ENCODE peak calls at places on chromosome 9, in ten cellular contexts. M, I, F, S, P, J, H, K, A and V are unnamed samples.
A peak's percentile ranks its signal among the peaks of the same experiment; 100 is the strongest.

GRCh38 chr9:107039546-107039945 is 176.6 kb downstream of the ZNF462 start:
- DNase-seq in M (no peak), I (no peak), F (no peak), S (no peak), P (no peak), J (peak; percentile 96), H (no peak), K (no peak), A (no peak), V (peak; percentile 78)

GRCh38 chr9:13143281-13143680 is 136.2 kb downstream of the MPDZ start:
- DNase-seq in M (no peak), I (peak; percentile 60), F (no peak), S (no peak), P (no peak), J (no peak), H (no peak), K (no peak), A (no peak), V (no peak)

GRCh38 chr9:29668732-29669131 is 2095.5 kb upstream of the C9orf72 start:
- DNase-seq in M (no peak), I (no peak), F (no peak), S (no peak), P (no peak), J (no peak), H (no peak), K (no peak), A (no peak), V (peak; percentile 40)

GRCh38 chr9:114375386-114375785 is 12.4 kb downstream of the AKNA start:
- DNase-seq in M (no peak), I (no peak), F (no peak), S (no peak), P (no peak), J (no peak), H (no peak), K (no peak), A (no peak), V (no peak)

GRCh38 chr9:7234144-7234543 is 476.4 kb downstream of the KDM4C start:
- DNase-seq in M (no peak), I (peak; percentile 68), F (no peak), S (no peak), P (no peak), J (peak; percentile 12), H (peak; percentile 21), K (no peak), A (no peak), V (peak; percentile 19)

GRCh38 chr9:83066771-83067170 is 3.8 kb upstream of the RASEF start:
- DNase-seq in M (no peak), I (no peak), F (no peak), S (no peak), P (no peak), J (peak; percentile 98), H (no peak), K (no peak), A (no peak), V (peak; percentile 56)

GRCh38 chr9:81694541-81694940 is 5.2 kb upstream of the TLE1 start:
- DNase-seq in M (no peak), I (no peak), F (no peak), S (peak; percentile 61), P (no peak), J (no peak), H (no peak), K (no peak), A (no peak), V (no peak)

GRCh38 chr9:131382850-131383729 is 10.8 kb upstream of the PRRC2B start:
- DNase-seq in M (no peak), I (peak; percentile 93), F (peak; percentile 77), S (no peak), P (no peak), J (peak; percentile 89), H (peak; percentile 93), K (no peak), A (peak; percentile 49), V (peak; percentile 58)

GRCh38 chr9:28073278-28073677 is 500.0 kb upstream of the C9orf72 start:
- DNase-seq in M (no peak), I (peak; percentile 75), F (peak; percentile 3), S (no peak), P (no peak), J (peak; percentile 16), H (peak; percentile 76), K (no peak), A (no peak), V (peak; percentile 38)
- H3K4me1 ChIP-seq in M (no peaks in the 10 kb centered on the region), I (no peaks in the 10 kb centered on the region), F (no peaks in the 10 kb centered on the region), S (no peaks in the 10 kb centered on the region), P (no peaks in the 10 kb centered on the region), J (no peaks in the 10 kb centered on the region), H (no peaks in the 10 kb centered on the region), K (no peaks in the 10 kb centered on the region), A (no peaks in the 10 kb centered on the region), V (no peaks in the 10 kb centered on the region)

GRCh38 chr9:70589571-70590263 is 175.3 kb upstream of the KLF9 start:
- DNase-seq in M (no peak), I (no peak), F (no peak), S (no peak), P (peak; percentile 85), J (peak; percentile 97), H (no peak), K (peak; percentile 61), A (peak; percentile 51), V (peak; percentile 30)

GRCh38 chr9:70587143-70587710 is 172.8 kb upstream of the KLF9 start:
- DNase-seq in M (no peak), I (no peak), F (no peak), S (no peak), P (no peak), J (peak; percentile 93), H (no peak), K (no peak), A (no peak), V (peak; percentile 45)

GRCh38 chr9:70590264-70590646 is 175.8 kb upstream of the KLF9 start:
- DNase-seq in M (no peak), I (no peak), F (no peak), S (no peak), P (no peak), J (peak; percentile 52), H (no peak), K (no peak), A (no peak), V (no peak)

GRCh38 chr9:70588999-70589398 is 174.5 kb upstream of the KLF9 start:
- DNase-seq in M (no peak), I (no peak), F (no peak), S (no peak), P (no peak), J (no peak), H (no peak), K (no peak), A (no peak), V (no peak)

GRCh38 chr9:70588381-70588780 is 173.9 kb upstream of the KLF9 start:
- DNase-seq in M (no peak), I (no peak), F (no peak), S (no peak), P (no peak), J (peak; percentile 87), H (no peak), K (no peak), A (no peak), V (no peak)
- H3K4me1 ChIP-seq in M (no peaks in the 10 kb centered on the region), I (no peaks in the 10 kb centered on the region), F (no peaks in the 10 kb centered on the region), S (peaks cover 51% of the 10 kb centered on the region), P (peaks cover 70% of the 10 kb centered on the region), J (peaks cover 21% of the 10 kb centered on the region), H (peaks cover 12% of the 10 kb centered on the region), K (peaks cover 14% of the 10 kb centered on the region), A (peaks cover 30% of the 10 kb centered on the region), V (peaks cover 18% of the 10 kb centered on the region)

GRCh38 chr9:121196389-121196788 is 5.3 kb downstream of the RAB14 start:
- DNase-seq in M (no peak), I (no peak), F (no peak), S (no peak), P (no peak), J (no peak), H (no peak), K (no peak), A (no peak), V (no peak)

GRCh38 chr9:121194730-121195129 is 6.9 kb downstream of the RAB14 start:
- DNase-seq in M (no peak), I (no peak), F (no peak), S (no peak), P (no peak), J (no peak), H (no peak), K (no peak), A (no peak), V (peak; percentile 71)

GRCh38 chr9:121192518-121192917 is 9.2 kb downstream of the RAB14 start:
- DNase-seq in M (no peak), I (no peak), F (no peak), S (no peak), P (no peak), J (no peak), H (no peak), K (no peak), A (no peak), V (no peak)

GRCh38 chr9:121191235-121191634 is 10.4 kb downstream of the RAB14 start:
- DNase-seq in M (no peak), I (no peak), F (no peak), S (no peak), P (no peak), J (no peak), H (no peak), K (no peak), A (no peak), V (no peak)

DNA sequence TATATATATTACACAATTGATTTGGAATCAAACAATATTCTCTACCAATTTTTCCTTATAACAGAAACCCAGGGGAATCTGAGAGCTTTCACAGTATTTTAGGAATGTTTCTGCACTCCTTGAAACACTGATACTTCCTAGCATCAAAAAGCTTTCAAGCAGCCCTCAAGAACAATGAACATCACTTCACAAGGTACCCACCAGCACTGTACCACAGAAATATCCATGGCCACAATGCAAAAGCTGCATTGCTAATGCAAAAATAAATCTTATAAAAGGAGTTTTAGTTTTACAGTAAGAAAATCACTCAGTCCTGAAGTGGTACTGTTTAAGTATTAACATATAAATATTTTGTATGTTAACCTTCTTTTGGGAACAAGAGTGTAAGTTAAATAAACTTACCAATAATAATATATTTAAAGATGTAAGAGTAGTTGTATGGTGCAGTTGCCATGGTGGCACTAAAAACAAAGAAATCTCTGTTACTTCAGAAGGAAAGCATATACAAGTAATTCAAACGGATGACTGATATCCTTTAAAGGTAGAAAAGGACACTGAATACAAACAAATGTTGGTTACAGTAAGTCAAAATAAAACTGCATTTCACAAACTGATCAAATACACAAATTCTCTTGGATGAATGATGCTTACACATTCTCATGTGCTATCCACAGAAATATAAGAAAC is 8.6 kb downstream of the RAB14 start:
- DNase-seq in M (no peak), I (no peak), F (no peak), S (no peak), P (no peak), J (no peak), H (no peak), K (no peak), A (no peak), V (no peak)
- H3K4me1 ChIP-seq in M (peaks cover 97% of the 10 kb centered on the region), I (peaks cover 4% of the 10 kb centered on the region), F (peaks cover 73% of the 10 kb centered on the region), S (peaks cover 6% of the 10 kb centered on the region), P (peaks cover 96% of the 10 kb centered on the region), J (peaks cover 6% of the 10 kb centered on the region), H (peaks cover 64% of the 10 kb centered on the region), K (peaks cover 3% of the 10 kb centered on the region), A (peaks cover 82% of the 10 kb centered on the region), V (peaks cover 66% of the 10 kb centered on the region)

GRCh38 chr9:93024986-93025630 is 33.4 kb upstream of the SUSD3 start:
- DNase-seq in M (no peak), I (no peak), F (no peak), S (no peak), P (no peak), J (no peak), H (no peak), K (no peak), A (no peak), V (no peak)

GRCh38 chr9:93022721-93023520 is 35.6 kb upstream of the SUSD3 start:
- DNase-seq in M (no peak), I (no peak), F (no peak), S (no peak), P (no peak), J (no peak), H (no peak), K (no peak), A (no peak), V (no peak)

GRCh38 chr9:93022066-93022465 is 36.4 kb upstream of the SUSD3 start:
- DNase-seq in M (no peak), I (no peak), F (no peak), S (no peak), P (no peak), J (no peak), H (no peak), K (no peak), A (no peak), V (no peak)

GRCh38 chr9:93024646-93024910 is 33.9 kb upstream of the SUSD3 start:
- DNase-seq in M (no peak), I (no peak), F (no peak), S (no peak), P (no peak), J (no peak), H (no peak), K (no peak), A (no peak), V (no peak)

GRCh38 chr9:93023521-93023815 is 35.0 kb upstream of the SUSD3 start:
- DNase-seq in M (no peak), I (no peak), F (no peak), S (no peak), P (no peak), J (no peak), H (no peak), K (no peak), A (no peak), V (no peak)
- H3K4me1 ChIP-seq in M (peaks cover 76% of the 10 kb centered on the region), I (peaks cover 2% of the 10 kb centered on the region), F (no peaks in the 10 kb centered on the region), S (no peaks in the 10 kb centered on the region), P (no peaks in the 10 kb centered on the region), J (no peaks in the 10 kb centered on the region), H (no peaks in the 10 kb centered on the region), K (no peaks in the 10 kb centered on the region), A (no peaks in the 10 kb centered on the region), V (no peaks in the 10 kb centered on the region)